ENCODE peak calls at places on chromosomes 3 and 15, in eight cellular contexts. K is cardiac muscle cell, A is adipocyte, I is uterus, Y is MM.1S, R is esophagus muscularis mucosa, N is esophagus squamous epithelium, P is aorta. W is an unnamed sample. For H3K4me1, the result is how much of the 10 kb centered on the place peaks cover.

GRCh38 chr3:41581700-41582099 is 380.2 kb downstream of the ULK4 start:
- DNase-seq in K (no peak), Y (peak), I (no peak), R (no peak), P (no peak), N (no peak), A (no peak), W (no peak)

GRCh38 chr3:156685198-156685597 is 10.8 kb downstream of the TIPARP start:
- DNase-seq in K (no peak), I (no peak), N (no peak), Y (peak), P (no peak), A (peak), R (no peak), W (no peak)

GRCh38 chr15:44694416-44694815 is 16.7 kb downstream of the PATL2 start:
- DNase-seq in I (no peak), Y (no peak), A (no peak), N (no peak), R (no peak), K (no peak), P (no peak), W (no peak)

GRCh38 chr3:4709336-4709735 is 216.2 kb downstream of the ITPR1 start:
- DNase-seq in I (no peak), A (peak), N (no peak), P (no peak), Y (no peak), R (no peak), K (no peak), W (no peak)

GRCh38 chr15:67091073-67091965 is 25.9 kb downstream of the SMAD3 start:
- DNase-seq in K (peak), A (peak), Y (peak), I (peak), P (no peak), R (no peak), N (no peak), W (peak)

GRCh38 chr3:124812291-124813265 is 74.6 kb downstream of the ITGB5 start:
- DNase-seq in P (peak), A (peak), N (no peak), K (no peak), I (peak), R (peak), Y (no peak), W (peak)

GRCh38 chr15:59976480-59976879 is 27.6 kb upstream of the FOXB1 start:
- DNase-seq in I (no peak), Y (peak), K (no peak), A (no peak), N (no peak), R (no peak), P (no peak), W (no peak)

GRCh38 chr15:38378162-38378560 is 75.8 kb upstream of the FAM98B start:
- DNase-seq in Y (no peak), P (peak), A (peak), K (no peak), I (peak), N (no peak), R (no peak), W (peak)

GRCh38 chr3:119310052-119310451 is 15.9 kb downstream of the ARHGAP31 start:
- DNase-seq in I (no peak), N (no peak), K (no peak), Y (no peak), R (peak), A (peak), P (no peak), W (no peak)

GRCh38 chr15:60591491-60592385 is 112.8 kb upstream of the ICE2 start:
- DNase-seq in R (no peak), K (peak), N (no peak), I (peak), Y (peak), P (peak), A (peak), W (peak)

GRCh38 chr15:42733027-42733426 is 3.9 kb downstream of the CDAN1 start:
- DNase-seq in K (no peak), I (no peak), A (no peak), R (no peak), Y (no peak), P (peak), N (no peak), W (no peak)

GRCh38 chr3:172595648-172596393 is 72.6 kb upstream of the TNFSF10 start:
- DNase-seq in K (peak), Y (peak), N (no peak), R (peak), I (no peak), P (no peak), A (peak), W (no peak)

GRCh38 chr15:78951841-78952238 is 7.0 kb upstream of the CTSH start:
- DNase-seq in P (no peak), A (no peak), N (no peak), I (no peak), Y (no peak), R (no peak), K (no peak), W (no peak)

GRCh38 chr15:29688981-29689723 is 133.1 kb downstream of the TJP1 start:
- DNase-seq in P (no peak), N (no peak), K (no peak), A (no peak), I (no peak), R (no peak), Y (no peak), W (no peak)

GRCh38 chr3:121752261-121752660 is 2.7 kb upstream of the GOLGB1 start:
- DNase-seq in I (no peak), P (no peak), R (no peak), A (no peak), K (no peak), Y (no peak), N (no peak), W (no peak)

GRCh38 chr3:13661121-13661520 is 112.2 kb downstream of the FBLN2 start:
- DNase-seq in P (no peak), R (no peak), I (no peak), Y (no peak), K (no peak), A (no peak), N (no peak), W (no peak)

GRCh38 chr3:112111785-112112402 is 21.2 kb downstream of the GCSAM start:
- DNase-seq in R (no peak), Y (peak), I (no peak), A (peak), N (peak), P (no peak), K (peak), W (no peak)

GRCh38 chr15:89669309-89669865 is 9.8 kb downstream of the PLIN1 start:
- DNase-seq in I (no peak), A (no peak), P (peak), R (no peak), Y (no peak), K (no peak), N (no peak), W (no peak)

GRCh38 chr3:172076212-172076611 is 36.8 kb downstream of the FNDC3B start:
- DNase-seq in K (no peak), N (no peak), R (no peak), I (no peak), A (no peak), P (no peak), Y (no peak), W (no peak)

GRCh38 chr15:51904931-51905330 is 66.6 kb downstream of the LEO1 start:
- DNase-seq in Y (no peak), I (no peak), N (no peak), A (no peak), P (no peak), R (no peak), K (no peak), W (no peak)

GRCh38 chr3:175153595-175153994 is 294.5 kb downstream of the NAALADL2 start:
- DNase-seq in R (no peak), Y (no peak), P (no peak), A (no peak), K (no peak), N (no peak), I (no peak), W (no peak)

GRCh38 chr15:78075490-78076230 is 1.9 kb downstream of the TBC1D2B start:
- DNase-seq in K (peak), R (no peak), P (no peak), Y (no peak), A (peak), I (peak), N (no peak), W (no peak)

GRCh38 chr3:47385007-47385406 is 4.2 kb downstream of the PTPN23 start:
- DNase-seq in P (no peak), K (peak), I (no peak), A (no peak), R (no peak), N (no peak), Y (no peak), W (no peak)

GRCh38 chr3:185197071-185197470 is 44.2 kb upstream of the C3orf70 start:
- DNase-seq in N (no peak), K (no peak), P (no peak), I (no peak), A (no peak), Y (no peak), R (no peak), W (no peak)

GRCh38 chr3:128395500-128396125 is 71.1 kb downstream of the DNAJB8 start:
- DNase-seq in I (peak), N (no peak), A (peak), K (no peak), R (no peak), Y (no peak), P (no peak), W (peak)

GRCh38 chr3:86969500-86970189 is 21.3 kb downstream of the VGLL3 start:
- DNase-seq in P (no peak), I (no peak), N (no peak), Y (peak), K (peak), A (peak), R (no peak), W (no peak)

GRCh38 chr15:48646364-48646763 is 855 bp upstream of the FBN1 start:
- DNase-seq in I (no peak), A (no peak), N (no peak), K (no peak), P (no peak), Y (no peak), R (no peak), W (no peak)

GRCh38 chr3:14885307-14885706 is 62.1 kb upstream of the NR2C2 start:
- DNase-seq in A (no peak), I (no peak), N (no peak), P (no peak), K (no peak), Y (no peak), R (no peak), W (no peak)

GRCh38 chr3:150871192-150871591 is 34.0 kb downstream of the MINDY4B start:
- DNase-seq in A (no peak), R (no peak), P (no peak), I (no peak), Y (no peak), K (no peak), N (no peak), W (no peak)

GRCh38 chr3:16801698-16802097 is 83.1 kb upstream of the PLCL2 start:
- DNase-seq in R (no peak), I (no peak), A (peak), P (no peak), K (no peak), N (no peak), Y (peak), W (no peak)

GRCh38 chr3:43629254-43629653 is 7.4 kb upstream of the ANO10 start:
- DNase-seq in P (no peak), K (no peak), N (no peak), Y (no peak), I (no peak), A (no peak), R (no peak), W (no peak)

GRCh38 chr3:9399746-9400145 is 2.3 kb downstream of the SETD5 start:
- DNase-seq in Y (peak), A (peak), P (peak), N (no peak), K (peak), I (peak), R (no peak), W (peak)

GRCh38 chr3:121883507-121883906 is 10.7 kb upstream of the SLC15A2 start:
- DNase-seq in Y (no peak), A (peak), I (no peak), R (no peak), N (no peak), K (peak), P (no peak), W (no peak)

GRCh38 chr15:89121414-89121813 is 33.2 kb downstream of the ABHD2 start:
- DNase-seq in R (no peak), Y (no peak), I (no peak), P (no peak), A (no peak), N (no peak), K (no peak), W (no peak)

GRCh38 chr3:142844339-142844977 is 44.4 kb downstream of the PCOLCE2 start:
- DNase-seq in Y (peak), I (no peak), P (no peak), A (peak), K (peak), N (no peak), R (no peak), W (no peak)

GRCh38 chr3:100992086-100993033 is 861 bp downstream of the ABI3BP start:
- DNase-seq in P (no peak), A (peak), I (no peak), R (no peak), K (no peak), Y (no peak), N (no peak), W (no peak)

GRCh38 chr3:194587438-194587931 is 45.7 kb downstream of the TMEM44 start:
- DNase-seq in Y (no peak), N (no peak), P (peak), I (no peak), A (no peak), K (no peak), R (no peak), W (peak)

GRCh38 chr3:194588236-194588635 is 45.0 kb downstream of the TMEM44 start:
- DNase-seq in A (no peak), Y (no peak), R (no peak), P (no peak), K (no peak), N (no peak), I (no peak), W (no peak)

GRCh38 chr3:194588741-194589140 is 44.5 kb downstream of the TMEM44 start:
- DNase-seq in Y (no peak), R (no peak), I (no peak), P (no peak), K (no peak), N (no peak), A (no peak), W (no peak)

GRCh38 chr3:194596906-194597305 is 36.3 kb downstream of the TMEM44 start:
- DNase-seq in Y (no peak), I (no peak), N (no peak), R (no peak), A (no peak), P (no peak), K (no peak), W (no peak)

GRCh38 chr3:194592798-194593752 is 40.1 kb downstream of the TMEM44 start:
- DNase-seq in R (no peak), I (no peak), P (no peak), N (no peak), A (peak), K (no peak), Y (peak), W (no peak)
- H3K4me1 ChIP-seq in R (under half), I (under half), P (under half), N (under half), A (under half), K (under half), Y (under half), W (under half)

DNA sequence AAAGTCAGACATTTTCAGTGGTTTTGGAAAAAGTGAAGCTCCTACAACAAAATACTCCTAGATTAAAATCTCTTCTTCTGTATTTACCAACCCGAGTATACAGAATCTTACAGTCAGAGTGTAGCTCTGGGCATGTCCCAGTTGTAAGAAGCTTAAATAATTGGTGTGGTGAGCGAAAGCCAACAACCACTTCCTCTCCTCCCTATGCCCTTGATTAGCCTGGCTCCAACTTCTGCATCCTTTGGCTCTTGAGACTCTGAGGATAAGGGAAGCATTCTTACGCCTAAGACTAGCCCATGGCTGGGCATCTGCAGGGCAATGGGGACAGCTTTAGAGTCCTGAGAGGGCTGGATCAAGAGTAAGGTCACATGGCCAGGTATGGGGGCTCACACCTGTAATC is 25.5 kb downstream of the RFT1 start:
- DNase-seq in A (no peak), Y (no peak), N (no peak), K (no peak), R (no peak), P (no peak), I (no peak), W (no peak)
- H3K4me1 ChIP-seq in A (under half), Y (under half), N (under half), K (under half), R (under half), P (under half), I (under half), W (under half)

DNA sequence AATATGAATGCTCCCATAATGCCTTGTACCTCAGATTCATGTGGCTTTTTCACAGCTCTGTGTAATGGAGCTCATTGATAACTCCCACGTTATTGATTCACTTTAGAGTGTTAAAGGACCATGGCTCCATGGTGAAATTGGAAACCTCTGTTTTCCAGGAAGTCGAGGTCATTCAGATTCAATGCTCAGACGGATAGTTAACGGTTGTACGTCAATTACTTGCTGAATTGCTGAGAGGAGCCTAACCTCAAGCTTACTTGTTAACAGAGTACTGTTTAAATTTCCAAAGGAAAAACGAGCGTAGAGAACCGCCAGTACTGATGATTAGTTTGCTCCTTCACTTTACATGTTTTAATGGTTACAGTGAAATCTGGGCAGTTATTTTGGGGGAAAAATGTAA is 11.1 kb downstream of the ABHD17C start:
- DNase-seq in K (no peak), A (no peak), I (no peak), Y (no peak), P (no peak), N (no peak), R (no peak), W (no peak)
- H3K4me1 ChIP-seq in K (under half), A (under half), I (under half), Y (under half), P (under half), N (under half), R (under half), W (under half)

GRCh38 chr3:53160335-53160659 is 712 bp upstream of the PRKCD start:
- DNase-seq in R (no peak), A (no peak), I (no peak), Y (no peak), K (no peak), N (no peak), P (no peak), W (no peak)
- H3K4me1 ChIP-seq in R (half or more), A (under half), I (under half), Y (under half), K (under half), N (under half), P (under half), W (half or more)

W was measured in left ventricle myocardium inferior.